ENCODE peak calls at places on chromosomes 5 and 9, in ten cellular contexts. L, J, Z, Y, K, N, X, C, F and R are unnamed samples.

GRCh38 chr9:126248680-126249079 is 77.9 kb upstream of the MVB12B start:
- DNase-seq in J (no peak), Z (no peak), X (no peak), F (peak; percentile 91), Y (peak; percentile 91), N (no peak), C (no peak), L (no peak), K (no peak), R (peak; percentile 93)

GRCh38 chr5:35899805-35900204 is 38.6 kb downstream of the CAPSL start:
- DNase-seq in F (no peak), L (no peak), C (no peak), X (no peak), N (no peak), J (no peak), Z (no peak), Y (no peak), K (no peak), R (no peak)

GRCh38 chr5:151562019-151562707 is 29.0 kb downstream of the FAT2 start:
- DNase-seq in F (no peak), J (no peak), L (peak; percentile 7), N (peak; percentile 46), X (no peak), Y (no peak), Z (no peak), C (no peak), K (no peak), R (no peak)

GRCh38 chr9:110591526-110591925 is 12.0 kb upstream of the SVEP1 start:
- DNase-seq in F (peak; percentile 43), K (no peak), N (no peak), C (no peak), Z (no peak), X (no peak), J (no peak), L (no peak), Y (peak; percentile 49), R (no peak)

GRCh38 chr5:36270175-36270574 is 28.4 kb upstream of the NADK2 start:
- DNase-seq in N (no peak), F (no peak), C (no peak), Y (no peak), Z (no peak), L (no peak), X (no peak), K (no peak), J (no peak), R (no peak)

GRCh38 chr5:37882636-37883035 is 42.8 kb upstream of the GDNF start:
- DNase-seq in C (no peak), J (no peak), X (no peak), N (no peak), F (no peak), L (no peak), Y (peak; percentile 80), K (no peak), Z (no peak), R (no peak)

GRCh38 chr9:137228968-137229896 is 1.5 kb upstream of the SLC34A3 start:
- DNase-seq in K (no peak), Y (no peak), N (no peak), C (no peak), L (no peak), X (no peak), J (no peak), Z (no peak), F (no peak), R (no peak)

GRCh38 chr5:172370648-172371248 is 83.6 kb downstream of the SH3PXD2B start:
- DNase-seq in Y (peak; percentile 71), N (peak; percentile 56), C (no peak), J (no peak), F (peak; percentile 45), X (no peak), L (peak; percentile 87), Z (no peak), K (peak; percentile 72), R (no peak)

GRCh38 chr9:4677392-4677791 is 2.0 kb upstream of the CDC37L1 start:
- DNase-seq in C (no peak), L (no peak), N (no peak), K (no peak), J (no peak), X (no peak), Z (no peak), F (no peak), Y (no peak), R (no peak)

GRCh38 chr5:72523960-72524582 is 16.9 kb upstream of the ZNF366 start:
- DNase-seq in F (peak; percentile 53), J (no peak), L (peak; percentile 77), X (no peak), K (no peak), Y (peak; percentile 88), C (no peak), N (peak; percentile 64), Z (no peak), R (peak; percentile 52)

GRCh38 chr5:79886940-79887339 is 104.1 kb downstream of the MTX3 start:
- DNase-seq in Z (no peak), N (no peak), K (no peak), X (no peak), J (no peak), C (no peak), F (no peak), Y (no peak), L (no peak), R (no peak)

GRCh38 chr5:112491257-112491656 is 72.2 kb upstream of the EPB41L4A start:
- DNase-seq in J (no peak), Y (peak; percentile 1), X (no peak), Z (no peak), L (peak; percentile 67), C (no peak), K (no peak), F (no peak), N (peak; percentile 7), R (peak; percentile 23)

GRCh38 chr5:14946813-14947640 is 75.4 kb upstream of the ANKH start:
- DNase-seq in K (no peak), L (peak; percentile 50), C (peak; percentile 38), F (peak; percentile 40), N (peak; percentile 28), Z (no peak), Y (no peak), X (no peak), J (no peak), R (peak; percentile 49)

GRCh38 chr5:81302596-81302995 is 1.2 kb downstream of the ZCCHC9 start:
- DNase-seq in C (no peak), X (no peak), F (no peak), Z (no peak), Y (peak; percentile 31), J (no peak), N (no peak), K (no peak), L (no peak), R (no peak)
- H3K27ac ChIP-seq in C (no peak overlapping the region), X (no peak overlapping the region), F (no peak overlapping the region), Z (no peak overlapping the region), Y (no peak overlapping the region), J (no peak overlapping the region), N (no peak overlapping the region), K (peak overlapping the region; percentile 93), L (no peak overlapping the region), R (no peak overlapping the region)

GRCh38 chr5:135878156-135878620 is 17.5 kb downstream of the IL9 start:
- DNase-seq in J (no peak), C (no peak), Y (no peak), Z (no peak), N (no peak), L (no peak), K (no peak), F (no peak), X (no peak), R (no peak)

GRCh38 chr5:135879591-135879990 is 16.1 kb downstream of the IL9 start:
- DNase-seq in Y (no peak), J (no peak), F (no peak), K (no peak), L (no peak), N (no peak), C (no peak), Z (no peak), X (no peak), R (no peak)

GRCh38 chr5:135880801-135881200 is 14.8 kb downstream of the IL9 start:
- DNase-seq in X (no peak), L (no peak), Y (no peak), Z (no peak), K (no peak), F (peak; percentile 40), C (no peak), N (no peak), J (no peak), R (peak; percentile 31)

GRCh38 chr5:135881244-135881643 is 14.4 kb downstream of the IL9 start:
- DNase-seq in Z (no peak), F (no peak), C (no peak), Y (no peak), K (no peak), L (no peak), J (no peak), X (peak; percentile 83), N (no peak), R (no peak)

GRCh38 chr5:135880278-135880677 is 15.4 kb downstream of the IL9 start:
- DNase-seq in F (no peak), J (no peak), Z (no peak), K (no peak), N (peak; percentile 53), L (peak; percentile 75), C (no peak), X (no peak), Y (no peak), R (no peak)
- TF ChIP-seq CTCF in F (no peak), J (no peak), Z (no peak), K (no peak), N (peak; percentile 57), L (peak; percentile 85), C (no peak), X (no peak), Y (peak; percentile 22), R (no peak)

DNA sequence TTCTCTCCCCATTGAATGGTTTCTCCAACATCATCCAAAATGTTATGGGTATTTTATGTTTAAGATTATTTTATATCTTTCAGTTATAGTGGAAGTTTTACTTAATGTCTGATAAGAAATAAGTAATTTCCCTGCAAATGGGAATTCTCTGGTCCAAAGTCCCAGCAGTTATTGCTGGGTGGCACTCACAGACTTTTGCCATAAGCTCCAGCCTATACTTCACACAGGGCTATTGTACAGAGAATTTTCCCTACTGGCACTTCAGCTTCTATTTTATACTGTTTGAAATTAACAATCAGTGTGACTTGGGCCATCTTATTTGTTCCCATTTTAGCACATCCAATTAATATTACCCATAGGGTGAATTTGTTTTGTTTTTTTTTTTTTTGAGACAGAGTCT is 32.9 kb downstream of the CD14 start:
- DNase-seq in J (no peak), F (no peak), L (no peak), Y (no peak), C (no peak), Z (no peak), K (no peak), X (no peak), N (no peak), R (no peak)
- H3K27ac ChIP-seq in J (no peak overlapping the region), F (no peak overlapping the region), L (no peak overlapping the region), Y (no peak overlapping the region), C (no peak overlapping the region), Z (no peak overlapping the region), K (no peak overlapping the region), X (no peak overlapping the region), N (no peak overlapping the region), R (no peak overlapping the region)

GRCh38 chr5:179342577-179342976 is 2.7 kb downstream of the ADAMTS2 start:
- DNase-seq in J (peak; percentile 79), Z (peak; percentile 39), C (no peak), Y (peak; percentile 59), F (no peak), X (no peak), K (peak; percentile 19), L (peak; percentile 58), N (peak; percentile 55), R (no peak)
- TF ChIP-seq CTCF in J (no peak), Z (peak; percentile 34), C (no peak), Y (peak; percentile 59), F (no peak), X (no peak), K (no peak), L (peak; percentile 45), N (peak; percentile 32), R (no peak)